ENCODE peak calls at places on chromosomes 16 and 17, in ten cellular contexts. T, H, O, K, U, G, Y, I, Z and V are unnamed samples.

GRCh38 chr16:89960966-89961365 is 12.4 kb downstream of the DEF8 start:
- DNase-seq in U (no peak), G (no peak), H (no peak), T (no peak), Y (no peak), K (no peak), O (no peak), I (no peak), Z (no peak), V (no peak)

GRCh38 chr16:89004209-89004831 is 27.3 kb upstream of the CBFA2T3 start:
- DNase-seq in T (no peak), U (no peak), G (no peak), I (no peak), Y (peak), K (no peak), Z (no peak), O (no peak), H (peak), V (peak)

GRCh38 chr17:6526362-6527152 is 29.8 kb downstream of the PITPNM3 start:
- DNase-seq in T (no peak), U (no peak), G (peak), H (peak), Y (no peak), K (no peak), I (no peak), Z (no peak), O (no peak), V (peak)

GRCh38 chr16:56295739-56296527 is 104.6 kb downstream of the GNAO1 start:
- DNase-seq in H (no peak), U (no peak), I (no peak), Y (no peak), O (no peak), T (no peak), K (no peak), G (peak), Z (no peak), V (no peak)

GRCh38 chr16:86568677-86569623 is 2.3 kb downstream of the FOXC2 start:
- DNase-seq in Z (no peak), H (no peak), T (no peak), G (peak), K (no peak), O (no peak), U (no peak), Y (no peak), I (no peak), V (no peak)

GRCh38 chr16:66746682-66747081 is 4.7 kb downstream of the DYNC1LI2 start:
- DNase-seq in O (no peak), I (no peak), Y (no peak), Z (no peak), K (no peak), H (no peak), G (no peak), T (no peak), U (no peak), V (no peak)

GRCh38 chr17:50270430-50271172 is 3.7 kb upstream of the TMEM92 start:
- DNase-seq in T (no peak), K (no peak), H (peak), G (peak), O (peak), Y (peak), Z (peak), I (no peak), U (peak), V (peak)

GRCh38 chr16:79883494-79883893 is 283.0 kb upstream of the MAF start:
- DNase-seq in K (no peak), H (no peak), T (no peak), Z (no peak), G (no peak), Y (no peak), I (no peak), U (no peak), O (no peak), V (no peak)

GRCh38 chr16:61366006-61366405 is 670.2 kb downstream of the CDH8 start:
- DNase-seq in O (no peak), G (peak), T (no peak), H (no peak), U (no peak), K (peak), I (no peak), Y (no peak), Z (no peak), V (no peak)

GRCh38 chr17:44219126-44219635 is 294 bp downstream of the UBTF start:
- DNase-seq in T (peak), Z (peak), I (peak), U (no peak), Y (peak), G (peak), K (peak), O (no peak), H (peak), V (peak)

GRCh38 chr17:50169121-50169764 is 3.4 kb downstream of the SGCA start:
- DNase-seq in O (peak), Z (no peak), T (no peak), U (no peak), I (peak), H (peak), Y (no peak), G (peak), K (peak), V (peak)

GRCh38 chr17:67082110-67082509 is 37.8 kb downstream of the CACNG1 start:
- DNase-seq in U (no peak), G (no peak), H (no peak), T (no peak), Y (no peak), Z (no peak), O (no peak), I (no peak), K (no peak), V (no peak)

GRCh38 chr17:55635253-55635766 is 87.4 kb downstream of the TMEM100 start:
- DNase-seq in T (no peak), U (no peak), O (peak), Y (no peak), Z (no peak), H (no peak), I (no peak), G (no peak), K (no peak), V (peak)

GRCh38 chr16:67158637-67159600 is 790 bp downstream of the TRADD start:
- DNase-seq in I (peak), U (no peak), G (peak), Y (no peak), H (peak), T (no peak), Z (peak), K (peak), O (no peak), V (no peak)

GRCh38 chr17:76270127-76270592 is 5.0 kb downstream of the UBALD2 start:
- DNase-seq in I (no peak), Z (no peak), U (no peak), T (no peak), H (peak), K (no peak), Y (no peak), O (no peak), G (no peak), V (no peak)

GRCh38 chr16:26348095-26348494 is 656.3 kb downstream of the HS3ST4 start:
- DNase-seq in Z (no peak), U (no peak), Y (no peak), I (no peak), O (no peak), T (no peak), K (no peak), H (no peak), G (no peak), V (no peak)

DNA sequence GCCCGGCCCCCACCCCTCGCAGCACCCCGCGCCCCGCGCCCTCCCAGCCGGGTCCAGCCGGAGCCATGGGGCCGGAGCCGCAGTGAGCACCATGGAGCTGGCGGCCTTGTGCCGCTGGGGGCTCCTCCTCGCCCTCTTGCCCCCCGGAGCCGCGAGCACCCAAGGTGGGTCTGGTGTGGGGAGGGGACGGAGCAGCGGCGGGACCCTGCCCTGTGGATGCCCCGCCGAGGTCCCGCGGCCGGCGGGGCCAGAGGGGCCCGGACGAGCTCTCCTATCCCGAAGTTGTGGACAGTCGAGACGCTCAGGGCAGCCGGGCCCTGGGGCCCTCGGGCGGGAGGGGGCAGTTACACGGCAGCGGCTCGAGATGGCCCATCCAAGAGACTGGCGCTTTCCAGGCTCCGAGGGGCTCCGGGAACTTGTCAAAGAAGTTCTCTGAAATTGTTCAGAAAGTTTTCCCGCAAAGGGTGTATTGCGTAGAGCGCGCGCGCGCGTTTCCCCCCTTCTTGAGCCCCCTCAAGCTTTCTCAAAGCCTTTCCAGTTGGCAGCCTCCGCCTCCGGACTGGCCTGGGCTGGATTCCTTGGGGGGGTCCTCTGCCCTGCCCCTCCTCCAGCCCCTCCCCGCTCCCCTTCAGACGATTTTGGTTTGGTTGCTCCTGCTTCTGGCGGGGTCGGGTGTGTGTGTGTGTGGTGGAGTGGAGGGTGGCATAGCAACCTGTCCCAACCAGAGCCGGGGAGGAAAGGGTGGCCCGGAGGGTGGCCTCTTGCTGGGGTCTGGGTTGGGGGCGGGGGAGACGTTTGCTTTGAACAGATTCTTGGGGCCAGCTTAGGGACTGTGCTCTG is 504 bp downstream of the ERBB2 start:
- DNase-seq in O (peak), T (no peak), I (peak), H (peak), Y (no peak), U (no peak), G (peak), Z (no peak), K (no peak), V (peak)
- H3K4me3 ChIP-seq in O (peak), T (peak), I (peak), H (peak), Y (peak), U (peak), G (peak), Z (peak), K (peak), V (peak)

DNA sequence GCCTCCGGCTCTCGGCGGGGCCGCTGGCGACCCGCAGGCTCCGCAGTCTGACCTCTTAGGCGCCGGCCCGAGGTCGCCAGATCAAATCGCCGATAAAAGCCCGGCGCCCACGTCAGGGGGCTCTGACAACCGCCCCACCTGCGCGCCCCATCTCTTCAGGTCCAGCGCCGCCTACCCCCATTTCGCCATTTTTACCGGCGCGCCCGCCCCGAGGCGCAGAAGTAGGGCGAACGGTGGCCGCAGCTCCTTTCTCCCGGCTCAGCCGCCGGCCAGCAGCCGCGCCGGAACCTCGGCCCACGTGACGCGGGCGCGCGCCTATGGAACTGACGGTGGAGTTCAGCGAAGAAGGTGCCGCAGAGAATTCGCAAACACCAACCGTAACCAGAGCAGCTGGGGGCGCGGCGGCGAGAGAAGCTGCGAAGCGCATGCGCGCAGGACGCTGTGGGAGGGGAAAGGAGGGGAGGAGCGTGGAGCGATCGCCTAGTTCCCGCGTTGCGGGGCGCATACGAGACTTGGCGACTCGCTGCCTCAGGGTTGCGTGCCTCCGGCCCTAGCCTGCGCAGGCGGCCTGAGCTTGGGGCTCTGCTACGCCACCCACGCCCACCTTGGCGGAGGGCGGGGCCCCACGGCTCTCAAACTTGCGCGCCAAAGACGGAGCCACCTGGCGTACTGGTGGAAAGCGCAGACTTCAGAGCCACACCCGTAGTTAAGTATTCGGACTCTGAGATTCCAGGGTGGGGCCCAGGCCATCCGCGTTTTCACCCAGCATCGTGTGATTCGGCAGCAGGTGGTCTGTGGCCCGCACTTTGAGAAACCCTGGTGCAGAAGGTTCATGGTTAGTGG is at the start of gene TRIM37:
- DNase-seq in Y (peak), H (peak), O (peak), U (peak), Z (peak), T (peak), G (peak), I (peak), K (peak), V (peak)
- TF ChIP-seq CTCF in Y (peak), H (no peak), O (peak), U (no peak), Z (no peak), T (peak), G (no peak), I (peak), K (no peak), V (no peak)

DNA sequence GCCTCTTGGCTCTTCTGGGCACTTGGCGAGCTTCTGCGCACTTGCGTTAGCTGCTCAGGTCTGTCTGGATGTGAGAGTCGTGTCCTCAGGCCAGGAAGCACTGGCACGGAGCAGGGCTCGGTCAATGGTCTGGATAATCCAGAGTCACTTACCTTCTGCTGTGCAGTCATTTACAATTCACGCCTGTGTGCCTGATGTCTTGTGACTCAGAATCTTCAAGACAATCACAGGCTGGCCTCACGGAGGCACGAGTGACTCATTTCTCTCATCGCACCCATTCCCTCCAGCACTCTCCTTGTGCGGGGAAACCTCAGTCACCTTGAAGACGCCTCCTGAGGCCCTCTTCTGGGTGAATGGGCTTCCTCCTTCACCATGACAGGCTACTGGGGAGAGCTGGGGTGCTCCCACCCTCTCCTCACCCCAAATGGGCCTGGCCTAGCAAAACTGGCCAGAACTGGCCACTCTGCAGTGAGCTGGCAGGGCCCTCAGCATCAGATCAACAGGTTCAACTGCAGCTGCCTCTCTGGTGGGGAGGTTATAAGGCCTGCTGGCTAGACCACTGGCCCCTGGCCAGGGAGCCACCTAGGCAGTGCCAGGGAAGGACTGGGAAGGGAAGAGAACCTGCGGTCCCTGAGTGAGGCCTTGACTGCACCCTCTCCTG is 1.9 kb upstream of the CAPN15 start:
- DNase-seq in H (peak), K (peak), U (peak), Y (no peak), I (peak), G (no peak), T (no peak), O (no peak), Z (no peak), V (peak)
- H3K4me3 ChIP-seq in H (peak), K (peak), U (peak), Y (peak), I (peak), G (peak), T (no peak), O (peak), Z (peak), V (peak)

GRCh38 chr17:65259281-65259680 is 122.1 kb downstream of the RGS9 start:
- DNase-seq in T (no peak), U (no peak), Z (no peak), Y (no peak), O (no peak), H (no peak), K (no peak), I (no peak), G (no peak), V (no peak)

GRCh38 chr17:65260626-65261025 is 123.5 kb downstream of the RGS9 start:
- DNase-seq in I (no peak), O (no peak), H (no peak), T (no peak), G (no peak), K (no peak), U (no peak), Z (no peak), Y (no peak), V (no peak)

GRCh38 chr17:65265276-65265675 is 128.1 kb downstream of the RGS9 start:
- DNase-seq in Z (no peak), Y (no peak), G (no peak), I (no peak), U (no peak), O (no peak), T (no peak), K (no peak), H (no peak), V (no peak)

GRCh38 chr17:65261682-65262636 is 124.8 kb downstream of the RGS9 start:
- DNase-seq in G (no peak), O (no peak), I (peak), Z (no peak), Y (no peak), T (no peak), H (no peak), U (no peak), K (no peak), V (peak)

DNA sequence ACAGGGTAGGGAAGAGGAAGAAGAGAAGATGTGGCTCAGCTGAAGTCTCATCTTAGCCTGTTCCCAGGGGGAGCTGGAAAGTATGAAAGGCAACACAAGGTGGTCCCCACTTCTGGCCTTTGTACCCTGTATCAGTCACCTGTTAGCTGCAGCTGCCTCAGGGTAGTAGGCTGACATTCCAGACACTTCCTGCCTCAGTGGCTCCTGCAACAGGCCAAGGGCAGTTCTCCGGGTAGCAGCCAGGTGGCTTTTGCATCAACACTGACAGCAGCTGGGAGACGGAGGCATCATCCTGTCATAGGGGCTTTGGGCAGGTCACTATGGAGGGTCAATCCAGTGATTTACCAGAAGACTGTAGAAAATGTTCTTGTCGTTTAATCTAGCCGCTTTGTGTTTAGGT is 124.0 kb downstream of the RGS9 start:
- DNase-seq in Y (no peak), T (no peak), I (no peak), G (peak), O (no peak), U (no peak), H (no peak), Z (no peak), K (no peak), V (no peak)
- TF ChIP-seq CTCF in Y (no peak), T (no peak), I (no peak), G (peak), O (no peak), U (no peak), H (no peak), Z (no peak), K (no peak), V (no peak)

GRCh38 chr17:81536299-81537290 is 8.4 kb downstream of the FSCN2 start:
- DNase-seq in G (peak), O (no peak), U (no peak), K (no peak), Y (no peak), H (no peak), Z (no peak), T (no peak), I (peak), V (no peak)
- H3K4me3 ChIP-seq in G (peak), O (no peak), U (no peak), K (no peak), Y (no peak), H (no peak), Z (no peak), T (no peak), I (no peak), V (no peak)

GRCh38 chr17:29145289-29146058 is 34.7 kb downstream of the MYO18A start:
- DNase-seq in K (peak), Z (peak), O (peak), H (peak), T (peak), I (peak), G (peak), U (no peak), Y (peak), V (peak)

GRCh38 chr17:29146369-29146972 is 33.7 kb downstream of the MYO18A start:
- DNase-seq in G (no peak), K (no peak), Y (no peak), I (no peak), U (no peak), H (peak), T (no peak), Z (no peak), O (no peak), V (no peak)

GRCh38 chr17:29141484-29141835 is 38.7 kb downstream of the MYO18A start:
- DNase-seq in U (no peak), K (no peak), I (no peak), H (peak), T (no peak), O (no peak), G (no peak), Y (no peak), Z (no peak), V (no peak)

GRCh38 chr17:29140631-29141483 is 39.3 kb downstream of the MYO18A start:
- DNase-seq in I (no peak), G (peak), K (no peak), U (no peak), Z (no peak), H (peak), T (no peak), Y (no peak), O (no peak), V (peak)

DNA sequence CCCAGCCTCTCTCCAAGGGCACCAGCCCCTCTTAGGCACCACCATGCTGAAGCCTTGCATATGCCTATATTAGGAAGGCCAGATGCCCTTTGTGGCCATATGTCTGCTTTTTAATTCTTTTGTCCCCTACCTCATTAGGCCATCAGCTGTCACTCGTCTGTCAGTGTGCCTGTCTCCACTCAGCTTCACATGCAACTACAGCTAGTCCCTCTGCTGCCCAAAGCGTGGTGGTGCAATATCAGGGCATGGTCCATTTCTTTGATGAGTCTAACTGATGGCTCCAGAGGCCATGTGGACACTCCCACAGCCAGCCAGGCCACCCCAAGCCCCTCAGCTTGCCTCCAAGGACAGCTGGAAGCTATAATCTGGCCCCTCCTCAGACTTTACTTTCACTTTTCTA is 36.3 kb downstream of the MYO18A start:
- DNase-seq in H (no peak), K (peak), T (no peak), Z (no peak), I (no peak), U (no peak), Y (no peak), O (no peak), G (peak), V (peak)
- TF ChIP-seq CTCF in H (peak), K (peak), T (no peak), Z (no peak), I (peak), U (peak), Y (peak), O (no peak), G (peak), V (peak)